ENCODE peak calls at places on chromosomes 4 and X, in nine cellular contexts. Z is mesenchymal stem cell; S is tibial artery; N is cardiac fibroblast; Y is effector memory CD4-positive, alpha-beta T cell; X is HCT116; C is suprapubic skin; Q is IMR-90; I is A549. T is an unnamed sample.

GRCh38 chr4:160299608-160300007 is 1196.7 kb downstream of the RAPGEF2 start:
- DNase-seq in C (no peak), Y (no peak), N (no peak), S (no peak), I (no peak), Z (peak), X (no peak), Q (no peak), T (no peak)

GRCh38 chr4:1711055-1711905 is 839 bp downstream of the SLBP start:
- DNase-seq in Z (peak), I (no peak), S (peak), C (no peak), N (peak), Y (no peak), X (no peak), Q (peak), T (peak)

GRCh38 chrX:78527263-78527662 is 131.9 kb downstream of the RTL3 start:
- DNase-seq in S (no peak), X (no peak), Y (no peak), N (no peak), C (no peak), Z (no peak), Q (peak), I (no peak), T (no peak)

GRCh38 chrX:56763556-56764152 is 34.6 kb downstream of the NBDY start:
- DNase-seq in I (no peak), S (no peak), Z (no peak), N (no peak), Q (peak), Y (peak), X (no peak), C (peak), T (peak)

GRCh38 chrX:109709129-109709631 is 23.9 kb downstream of the ACSL4 start:
- DNase-seq in Y (no peak), C (no peak), S (no peak), X (peak), I (no peak), Z (peak), Q (peak), N (peak), T (no peak)

GRCh38 chr4:110586137-110586850 is 36.6 kb downstream of the PITX2 start:
- DNase-seq in Z (peak), S (no peak), Y (no peak), N (peak), Q (peak), I (peak), C (no peak), X (peak), T (no peak)

GRCh38 chrX:150234126-150234525 is 129.0 kb upstream of the MAMLD1 start:
- DNase-seq in C (no peak), Z (no peak), Q (peak), I (no peak), X (no peak), Y (no peak), S (no peak), N (peak), T (no peak)

GRCh38 chr4:84994280-84994679 is 27.8 kb upstream of the WDFY3 start:
- DNase-seq in C (no peak), Z (peak), Q (no peak), I (no peak), X (no peak), N (peak), S (no peak), Y (no peak), T (no peak)

GRCh38 chr4:156977435-156978160 is 6.0 kb upstream of the PDGFC start:
- DNase-seq in N (peak), X (no peak), S (no peak), Q (peak), Y (no peak), C (no peak), Z (peak), I (no peak), T (no peak)

GRCh38 chrX:15854080-15854655 is 445 bp downstream of the AP1S2 start:
- DNase-seq in C (peak), N (no peak), I (peak), Z (peak), S (peak), Y (no peak), Q (no peak), X (no peak), T (peak)

GRCh38 chr4:168710353-168710946 is 213.6 kb downstream of the PALLD start:
- DNase-seq in I (peak), S (no peak), Y (no peak), Z (peak), Q (peak), C (no peak), N (peak), X (peak), T (no peak)

GRCh38 chrX:117645639-117646038 is 471.0 kb downstream of the KLHL13 start:
- DNase-seq in N (no peak), X (no peak), Q (no peak), Y (no peak), Z (no peak), C (no peak), I (no peak), S (no peak), T (no peak)

GRCh38 chr4:108210989-108211725 is 42.4 kb upstream of the LEF1 start:
- DNase-seq in Y (no peak), C (no peak), I (no peak), S (no peak), N (no peak), Q (peak), X (no peak), Z (peak), T (no peak)

GRCh38 chrX:29842552-29842951 is 372.8 kb upstream of the MAGEB2 start:
- DNase-seq in Z (no peak), N (no peak), X (no peak), Q (no peak), Y (no peak), C (no peak), S (no peak), I (no peak), T (no peak)

GRCh38 chr4:15778742-15779231 is 659 bp downstream of the CD38 start:
- DNase-seq in I (peak), Q (no peak), N (peak), X (no peak), S (no peak), C (no peak), Y (no peak), Z (peak), T (peak)

GRCh38 chrX:10140264-10140663 is 16.5 kb upstream of the CLCN4 start:
- DNase-seq in Z (no peak), S (no peak), N (no peak), X (no peak), I (no peak), C (no peak), Q (no peak), Y (no peak), T (no peak)

GRCh38 chrX:140503714-140504351 is 1.0 kb downstream of the SOX3 start:
- DNase-seq in N (peak), Y (no peak), X (no peak), I (no peak), Z (peak), S (no peak), C (no peak), Q (peak), T (no peak)

GRCh38 chr4:47668810-47669408 is 169.0 kb downstream of the CORIN start:
- DNase-seq in C (no peak), I (peak), Q (peak), Z (peak), X (peak), S (no peak), Y (no peak), N (peak), T (no peak)

GRCh38 chrX:68693481-68694410 is 46.3 kb downstream of the STARD8 start:
- DNase-seq in X (no peak), Y (no peak), Z (peak), S (peak), Q (peak), C (peak), I (no peak), N (peak), T (peak)

GRCh38 chr4:105714932-105715331 is 6.3 kb downstream of the GSTCD start:
- DNase-seq in C (no peak), Z (peak), Y (no peak), S (no peak), I (no peak), X (no peak), Q (no peak), N (no peak), T (no peak)

GRCh38 chrX:68833855-68834331 is 5.1 kb downstream of the EFNB1 start:
- DNase-seq in Z (no peak), Y (no peak), I (no peak), X (no peak), S (no peak), N (no peak), C (peak), Q (no peak), T (no peak)

GRCh38 chrX:147981038-147981752 is at the start of gene FMR1NB:
- DNase-seq in Z (no peak), I (no peak), Q (no peak), Y (no peak), X (no peak), N (no peak), C (no peak), S (no peak), T (no peak)

GRCh38 chr4:177235026-177235425 is 74.6 kb upstream of the NEIL3 start:
- DNase-seq in Y (no peak), Q (peak), I (no peak), N (peak), Z (peak), S (no peak), C (no peak), X (no peak), T (no peak)

GRCh38 chr4:170088686-170089085 is 1.1 kb downstream of the AADAT start:
- DNase-seq in Y (no peak), S (no peak), N (no peak), I (no peak), Z (peak), C (no peak), X (no peak), Q (no peak), T (no peak)
- H3K4me3 ChIP-seq in Y (no peak), S (peak), N (no peak), I (peak), Z (peak), C (peak), X (peak), Q (no peak), T (peak)

DNA sequence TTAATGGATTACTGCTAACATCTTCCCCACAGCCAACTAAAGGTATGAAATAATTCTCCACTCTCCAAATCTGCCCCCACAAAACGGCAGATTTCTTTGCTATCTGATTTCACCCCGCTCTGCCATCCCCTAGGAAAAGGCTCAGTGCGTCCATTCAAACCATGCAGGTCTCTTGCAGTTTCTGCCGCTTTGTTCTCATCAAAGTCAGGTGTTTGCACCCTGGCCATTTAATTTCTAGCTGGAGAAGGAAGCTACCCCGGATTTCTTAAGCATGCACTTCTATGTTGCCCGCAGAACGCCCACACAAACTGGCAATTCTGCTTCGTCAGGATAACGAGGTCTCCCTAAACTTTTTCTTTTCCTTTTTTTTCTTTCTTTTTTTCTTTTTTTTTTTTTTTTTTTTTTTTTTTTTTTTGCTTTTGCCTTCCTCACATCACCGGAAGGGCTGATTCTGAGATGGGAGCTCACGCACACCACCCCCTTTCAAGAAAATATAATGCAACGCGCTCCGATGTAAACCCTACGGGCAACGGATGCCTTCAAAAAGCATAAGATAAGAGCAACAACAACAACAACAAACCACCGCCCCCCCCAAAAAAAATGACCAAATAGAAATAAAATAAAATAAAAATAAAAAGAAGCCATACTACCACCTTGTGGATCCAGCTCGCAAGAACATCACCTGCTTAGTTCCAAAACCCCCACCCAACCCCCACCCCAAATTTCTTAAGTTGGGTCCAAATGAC is 3.2 kb downstream of the NLGN4X start:
- DNase-seq in C (no peak), Q (no peak), N (no peak), Y (no peak), I (no peak), S (no peak), Z (no peak), X (no peak), T (no peak)
- H3K4me3 ChIP-seq in C (peak), Q (no peak), N (no peak), Y (no peak), I (peak), S (peak), Z (no peak), X (no peak), T (no peak)

GRCh38 chr4:32119907-32120306 is 1399.7 kb downstream of the PCDH7 start:
- DNase-seq in X (no peak), I (no peak), Z (no peak), Q (no peak), C (no peak), S (no peak), N (no peak), Y (no peak), T (no peak)
- H3K4me3 ChIP-seq in X (no peak), I (no peak), Z (no peak), Q (no peak), C (no peak), S (no peak), N (no peak), Y (no peak), T (no peak)

GRCh38 chr4:40206421-40206820 is 9.6 kb downstream of the RHOH start:
- DNase-seq in S (no peak), Y (no peak), X (no peak), I (no peak), Q (no peak), N (no peak), Z (no peak), C (no peak), T (no peak)

GRCh38 chr4:40210776-40211175 is 13.9 kb downstream of the RHOH start:
- DNase-seq in N (no peak), Z (no peak), X (no peak), C (no peak), S (no peak), Q (no peak), I (no peak), Y (no peak), T (no peak)

GRCh38 chr4:40212674-40213504 is 16.1 kb downstream of the RHOH start:
- DNase-seq in N (peak), X (no peak), Z (peak), Y (no peak), S (no peak), C (no peak), I (no peak), Q (peak), T (no peak)

GRCh38 chr4:40211224-40212185 is 14.7 kb downstream of the RHOH start:
- DNase-seq in X (no peak), N (no peak), I (no peak), Y (no peak), C (no peak), Z (peak), Q (peak), S (no peak), T (no peak)

DNA sequence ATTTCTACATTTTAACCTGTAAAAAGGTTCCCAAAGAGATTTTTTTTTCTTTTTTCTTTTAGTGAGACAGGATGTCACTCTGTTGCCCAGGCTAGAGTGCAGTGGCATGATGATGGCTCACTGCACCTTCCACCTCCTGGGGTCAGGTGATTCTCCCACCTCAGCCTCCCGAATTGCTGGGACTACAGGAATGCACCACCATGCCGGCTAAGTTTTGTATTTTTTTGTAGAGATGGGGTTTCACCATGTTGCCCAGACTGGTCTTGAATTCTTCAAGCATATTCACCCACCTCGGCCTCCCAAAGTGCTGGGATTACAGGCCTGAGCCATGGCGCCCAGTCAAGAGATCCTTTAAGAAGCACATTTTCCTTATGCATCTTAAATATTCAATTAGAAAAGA is 12.6 kb downstream of the RHOH start:
- DNase-seq in N (no peak), Z (no peak), S (no peak), X (no peak), Y (no peak), Q (no peak), I (no peak), C (no peak), T (no peak)
- H3K4me3 ChIP-seq in N (no peak), Z (no peak), S (no peak), X (no peak), Y (peak), Q (no peak), I (no peak), C (no peak), T (no peak)

GRCh38 chr4:60089546-60090273 is 1110.4 kb upstream of the ADGRL3 start:
- DNase-seq in Q (no peak), Z (no peak), I (no peak), C (no peak), N (no peak), S (no peak), Y (no peak), X (no peak), T (no peak)

GRCh38 chr4:60088803-60089202 is 1111.3 kb upstream of the ADGRL3 start:
- DNase-seq in N (no peak), C (no peak), X (no peak), Y (no peak), I (no peak), Q (no peak), S (no peak), Z (no peak), T (no peak)
- H3K4me3 ChIP-seq in N (no peak), C (no peak), X (no peak), Y (no peak), I (no peak), Q (no peak), S (no peak), Z (no peak), T (no peak)

DNA sequence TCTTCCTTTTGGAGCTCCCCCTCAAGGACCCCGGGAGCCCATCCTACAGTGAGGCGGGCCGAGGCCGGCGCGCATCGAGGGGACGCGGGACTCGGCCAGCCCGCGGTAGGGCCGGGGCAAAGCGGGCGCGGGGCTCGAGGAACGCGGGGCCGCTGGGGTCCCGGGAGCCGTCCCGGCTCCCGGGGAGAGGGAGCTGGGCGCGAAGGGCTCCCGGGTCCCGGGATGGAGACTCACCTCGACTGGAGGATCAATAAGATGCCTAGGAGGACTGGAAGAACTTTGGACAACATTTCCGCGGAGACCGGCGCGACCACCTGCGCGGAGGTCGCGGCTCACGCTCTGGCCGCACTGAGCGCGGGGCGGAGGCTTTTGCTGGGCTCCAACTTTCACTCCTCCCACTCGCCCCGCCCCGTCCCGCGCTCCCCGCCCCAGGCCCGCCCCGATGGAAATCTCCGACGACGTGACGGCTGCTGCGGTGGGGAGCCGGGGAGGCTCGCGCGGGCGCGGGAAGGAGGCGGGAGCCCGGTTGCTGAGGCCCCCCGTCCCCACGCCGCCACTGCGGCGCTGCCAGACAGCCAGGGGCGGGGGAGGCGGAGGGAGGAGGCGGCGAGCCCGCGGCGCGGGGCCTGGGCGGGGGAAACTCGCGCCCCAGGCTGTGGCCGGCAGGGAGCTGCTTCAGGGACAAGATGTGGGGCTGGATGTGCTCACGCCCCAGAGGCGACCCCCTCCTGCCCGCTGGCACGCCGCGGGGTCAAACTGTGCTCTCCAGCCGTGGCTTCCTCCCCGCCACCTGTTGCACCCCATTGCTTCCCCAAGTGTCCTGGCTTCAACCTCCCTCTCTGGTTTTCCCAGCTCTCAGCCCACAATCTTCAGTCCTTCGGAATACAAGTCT is at the start of gene GABRE:
- DNase-seq in Q (no peak), I (no peak), C (peak), N (peak), S (peak), Y (no peak), X (no peak), Z (peak), T (peak)
- H3K4me3 ChIP-seq in Q (peak), I (peak), C (peak), N (peak), S (peak), Y (no peak), X (peak), Z (peak), T (peak)

DNA sequence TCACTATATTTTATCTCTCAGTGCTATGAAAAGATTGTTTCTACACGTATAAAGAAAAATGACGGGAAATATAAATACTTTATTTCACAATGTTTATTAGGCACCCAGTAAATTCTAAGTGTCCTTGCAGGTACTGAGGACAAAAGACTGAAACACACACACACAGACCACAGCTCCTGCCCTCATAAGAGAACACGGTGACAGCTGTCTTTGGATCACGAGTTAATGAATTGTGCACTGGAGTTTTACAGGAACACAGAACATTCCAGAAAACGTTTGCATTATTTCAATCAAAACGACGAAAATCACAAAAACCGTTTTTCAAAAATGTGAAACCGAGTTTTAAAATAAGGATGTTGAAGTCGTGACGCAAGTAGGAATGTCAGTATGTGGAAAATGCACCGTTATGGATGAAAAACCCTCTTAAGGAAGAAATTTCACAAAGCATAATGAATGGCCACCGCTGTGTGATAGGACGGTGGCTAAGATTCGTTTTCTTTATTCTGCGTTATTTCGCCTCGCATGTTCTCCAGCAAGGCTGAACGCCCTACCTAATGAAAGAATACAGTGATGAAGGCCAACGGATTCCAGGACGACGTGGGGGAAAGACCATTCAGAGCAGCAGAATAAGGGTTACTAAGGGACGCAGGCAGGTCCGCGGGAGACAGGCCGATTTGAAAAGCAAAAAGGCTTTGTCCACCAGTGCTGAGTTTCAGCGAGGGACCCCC is 24.2 kb downstream of the FAM156A start:
- DNase-seq in C (no peak), I (no peak), N (no peak), Y (no peak), Z (no peak), S (no peak), Q (no peak), X (no peak), T (no peak)
- H3K4me3 ChIP-seq in C (peak), I (peak), N (peak), Y (peak), Z (peak), S (peak), Q (peak), X (peak), T (peak)

GRCh38 chr4:133585323-133585722 is 436.2 kb downstream of the PCDH10 start:
- DNase-seq in C (no peak), I (no peak), S (no peak), X (no peak), N (no peak), Y (no peak), Z (no peak), Q (no peak), T (no peak)
- H3K4me3 ChIP-seq in C (no peak), I (no peak), S (no peak), X (no peak), N (no peak), Y (no peak), Z (no peak), Q (no peak), T (no peak)

GRCh38 chr4:88352062-88352461 is 26.6 kb upstream of the HERC6 start:
- DNase-seq in X (no peak), Q (peak), N (peak), C (no peak), I (no peak), Y (no peak), Z (peak), S (no peak), T (no peak)
- H3K4me3 ChIP-seq in X (no peak), Q (no peak), N (no peak), C (no peak), I (no peak), Y (no peak), Z (no peak), S (no peak), T (no peak)

T was measured in right lobe of liver.